ENCODE peak calls at places on chromosomes 1 and 21, in five cellular contexts. S is K562, G is PC-3, W is astrocyte, I is neuronal stem cell. E is an unnamed sample.

GRCh38 chr1:62621907-62622306 is 24.6 kb downstream of the ANGPTL3 start:
- DNase-seq in S (peak), G (peak), W (peak), I (no peak), E (no peak)

GRCh38 chr21:32916522-32917099 is 109.1 kb upstream of the OLIG2 start:
- DNase-seq in S (peak), G (peak), W (no peak), I (no peak), E (no peak)

GRCh38 chr1:21577324-21577723 is 68.1 kb downstream of the ALPL start:
- DNase-seq in S (no peak), G (no peak), W (no peak), I (no peak), E (no peak)

GRCh38 chr1:18644013-18644399 is 13.4 kb downstream of the PAX7 start:
- DNase-seq in S (no peak), G (no peak), W (no peak), I (no peak), E (no peak)

GRCh38 chr1:6008084-6008415 is 15.8 kb upstream of the NPHP4 start:
- DNase-seq in S (no peak), G (no peak), W (no peak), I (no peak), E (no peak)

GRCh38 chr1:205008896-205009295 is 34.1 kb upstream of the CNTN2 start:
- DNase-seq in S (no peak), G (no peak), W (no peak), I (no peak), E (no peak)

GRCh38 chr1:153534933-153535663 is 693 bp downstream of the S100A6 start:
- DNase-seq in S (no peak), G (no peak), W (no peak), I (no peak), E (no peak)

GRCh38 chr1:1858382-1859086 is 32.4 kb downstream of the GNB1 start:
- DNase-seq in S (peak), G (peak), W (peak), I (peak), E (peak)

GRCh38 chr1:1847501-1848289 is 43.2 kb downstream of the GNB1 start:
- DNase-seq in S (no peak), G (no peak), W (no peak), I (no peak), E (no peak)

GRCh38 chr21:35232545-35233176 is 183.6 kb upstream of the RUNX1 start:
- DNase-seq in S (peak), G (peak), W (peak), I (no peak), E (no peak)

GRCh38 chr1:14415396-14415795 is 183.1 kb upstream of the KAZN start:
- DNase-seq in S (peak), G (no peak), W (no peak), I (no peak), E (peak)

GRCh38 chr21:45886610-45887026 is 95.0 kb upstream of the COL6A1 start:
- DNase-seq in S (no peak), G (no peak), W (no peak), I (no peak), E (no peak)

GRCh38 chr1:55970711-55971110 is 608.7 kb downstream of the PLPP3 start:
- DNase-seq in S (no peak), G (no peak), W (peak), I (no peak), E (no peak)

GRCh38 chr1:47795102-47795501 is 202.1 kb downstream of the TRABD2B start:
- DNase-seq in S (no peak), G (no peak), W (no peak), I (no peak), E (no peak)
- H2AFZ ChIP-seq in S (no peak), G (no peak), W (no peak), I (no peak), E (no peak)

DNA sequence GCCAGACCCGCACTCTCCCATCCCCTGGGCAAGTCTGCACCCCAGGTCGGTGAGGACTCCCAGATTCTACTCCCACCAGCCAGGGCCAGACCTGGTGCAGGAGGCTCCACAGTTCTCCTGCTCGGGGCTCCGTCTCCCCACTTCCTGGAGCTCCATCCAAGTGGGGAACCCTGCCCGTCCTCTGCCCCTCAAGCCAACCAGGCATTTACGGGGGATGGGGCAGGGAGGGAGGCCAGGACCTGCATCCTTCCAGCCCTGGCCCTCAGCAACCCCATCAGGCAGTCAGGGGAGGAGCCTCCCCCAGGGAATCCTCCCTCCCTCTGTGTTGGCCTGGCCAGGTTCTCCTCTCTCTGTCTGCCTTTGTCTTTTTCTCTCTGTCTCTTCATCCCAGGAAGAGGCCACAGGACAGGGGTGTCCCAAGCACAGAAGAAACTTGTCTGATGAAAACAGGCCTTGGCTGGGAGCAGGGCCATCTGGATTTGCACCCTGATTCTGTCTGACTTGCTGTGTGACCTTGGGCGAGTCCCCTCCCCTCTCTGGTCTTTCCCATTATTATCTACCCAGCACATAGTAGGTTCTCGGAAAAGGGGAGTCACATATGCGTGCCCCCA is 18.5 kb upstream of the EPHA2 start:
- DNase-seq in S (no peak), G (peak), W (no peak), I (no peak), E (no peak)
- H2AFZ ChIP-seq in S (no peak), G (no peak), W (no peak), I (no peak), E (no peak)

GRCh38 chr1:186483561-186483960 is 22.6 kb upstream of the PDC start:
- DNase-seq in S (no peak), G (no peak), W (no peak), I (no peak), E (no peak)

GRCh38 chr1:186479162-186479561 is 18.2 kb upstream of the PDC start:
- DNase-seq in S (no peak), G (no peak), W (no peak), I (no peak), E (no peak)

GRCh38 chr1:186486061-186486460 is 25.1 kb upstream of the PDC start:
- DNase-seq in S (no peak), G (no peak), W (no peak), I (no peak), E (no peak)

GRCh38 chr1:186481303-186481888 is 20.5 kb upstream of the PDC start:
- DNase-seq in S (no peak), G (no peak), W (peak), I (no peak), E (no peak)

GRCh38 chr1:186482661-186483255 is 21.8 kb upstream of the PDC start:
- DNase-seq in S (peak), G (peak), W (peak), I (peak), E (peak)
- H2AFZ ChIP-seq in S (no peak), G (no peak), W (peak), I (peak), E (no peak)

GRCh38 chr1:101150266-101150665 is 86.6 kb upstream of the S1PR1 start:
- DNase-seq in S (no peak), G (no peak), W (no peak), I (no peak), E (no peak)

GRCh38 chr1:101147381-101147780 is 89.4 kb upstream of the S1PR1 start:
- DNase-seq in S (no peak), G (peak), W (no peak), I (no peak), E (no peak)

GRCh38 chr1:101150676-101151075 is 86.1 kb upstream of the S1PR1 start:
- DNase-seq in S (no peak), G (peak), W (peak), I (no peak), E (no peak)

GRCh38 chr1:101152633-101153032 is 84.2 kb upstream of the S1PR1 start:
- DNase-seq in S (no peak), G (no peak), W (no peak), I (no peak), E (no peak)

GRCh38 chr1:101148987-101149386 is 87.8 kb upstream of the S1PR1 start:
- DNase-seq in S (no peak), G (peak), W (no peak), I (no peak), E (no peak)
- H2AFZ ChIP-seq in S (peak), G (peak), W (no peak), I (peak), E (no peak)

DNA sequence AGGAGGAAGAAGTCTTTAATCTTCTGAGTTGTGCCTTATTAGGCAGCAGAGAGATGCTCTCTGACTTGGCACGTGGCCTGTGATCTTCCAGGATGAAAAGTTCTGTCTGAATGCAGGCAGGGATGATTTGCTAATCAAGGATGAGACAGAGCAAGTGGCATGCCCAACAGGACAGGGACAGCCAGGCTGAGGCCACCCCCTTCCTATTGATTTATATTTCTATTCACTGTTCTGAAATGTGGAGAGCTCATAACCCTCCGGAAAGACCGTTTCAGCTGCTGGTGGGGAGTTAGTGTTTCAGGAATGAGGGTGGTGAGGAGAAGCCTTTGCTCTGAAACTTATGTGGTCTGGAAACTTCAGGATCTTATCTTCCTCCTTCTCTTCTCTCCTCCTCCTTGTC is 477.7 kb upstream of the CAMK1G start:
- DNase-seq in S (no peak), G (no peak), W (no peak), I (no peak), E (no peak)
- H2AFZ ChIP-seq in S (no peak), G (no peak), W (peak), I (no peak), E (no peak)

DNA sequence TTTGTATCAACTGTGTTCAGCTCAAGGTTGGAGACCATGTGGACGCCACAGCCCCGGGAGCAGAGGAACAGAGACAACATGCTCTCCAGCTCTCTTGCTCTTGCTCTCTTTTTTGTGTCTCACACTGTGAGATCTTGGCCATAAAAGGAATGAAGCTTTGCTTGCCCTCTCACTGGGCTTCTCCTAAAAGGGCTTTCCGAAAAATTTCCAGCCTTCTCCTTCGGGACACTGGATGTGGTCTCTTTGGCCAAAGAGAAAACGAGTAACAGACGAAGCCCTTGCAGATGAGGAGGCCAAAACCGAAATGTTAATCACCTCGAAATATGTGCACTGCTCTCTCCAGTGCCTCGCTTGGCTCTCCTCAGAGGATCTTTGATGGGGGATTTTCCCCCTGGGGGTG is 68.5 kb upstream of the ANGPTL1 start:
- DNase-seq in S (no peak), G (no peak), W (no peak), I (no peak), E (no peak)
- H2AFZ ChIP-seq in S (no peak), G (no peak), W (no peak), I (no peak), E (no peak)

GRCh38 chr1:25891606-25892005 is 14.6 kb downstream of the STMN1 start:
- DNase-seq in S (no peak), G (no peak), W (no peak), I (no peak), E (no peak)
- H2AFZ ChIP-seq in S (no peak), G (no peak), W (no peak), I (no peak), E (no peak)

E was measured in H9.